ENCODE peak calls at places on chromosomes 4 and X, in five cellular contexts. J is transverse colon, I is NT2/D1, U is tibial artery, X is tibial nerve. Y is an unnamed sample.

GRCh38 chr4:123788577-123788976 is 392.0 kb downstream of the SPRY1 start:
- DNase-seq in J (no peak), I (no peak), U (no peak), X (no peak), Y (no peak)

GRCh38 chr4:25878676-25879075 is 15.9 kb upstream of the SEL1L3 start:
- DNase-seq in J (peak; percentile 26), I (no peak), U (no peak), X (no peak), Y (no peak)

GRCh38 chrX:115649461-115650063 is 88.6 kb downstream of the PLS3 start:
- DNase-seq in J (no peak), I (no peak), U (no peak), X (no peak), Y (no peak)

GRCh38 chrX:19785647-19786046 is 101.8 kb downstream of the SH3KBP1 start:
- DNase-seq in J (no peak), I (no peak), U (no peak), X (no peak), Y (no peak)

GRCh38 chr4:164779811-164780216 is 25.9 kb downstream of the SMIM31 start:
- DNase-seq in J (no peak), I (peak; percentile 35), U (no peak), X (no peak), Y (no peak)

GRCh38 chr4:168837922-168838321 is 172.1 kb downstream of the CBR4 start:
- DNase-seq in J (no peak), I (no peak), U (no peak), X (no peak), Y (no peak)

GRCh38 chr4:86043755-86044592 is 315.9 kb downstream of the MAPK10 start:
- DNase-seq in J (no peak), I (no peak), U (no peak), X (no peak), Y (no peak)

GRCh38 chr4:74262522-74262921 is 45.7 kb upstream of the EPGN start:
- DNase-seq in J (no peak), I (no peak), U (no peak), X (no peak), Y (no peak)

GRCh38 chr4:67714248-67714583 is 13.3 kb upstream of the UBA6 start:
- DNase-seq in J (no peak), I (no peak), U (no peak), X (no peak), Y (no peak)

GRCh38 chr4:118712872-118713271 is 27.7 kb downstream of the METTL14 start:
- DNase-seq in J (no peak), I (no peak), U (no peak), X (no peak), Y (no peak)

GRCh38 chrX:49910344-49910743 is 12.1 kb upstream of the CLCN5 start:
- DNase-seq in J (no peak), I (no peak), U (no peak), X (no peak), Y (no peak)

GRCh38 chr4:113406723-113407016 is 354.9 kb downstream of the CAMK2D start:
- DNase-seq in J (no peak), I (no peak), U (no peak), X (no peak), Y (no peak)

GRCh38 chr4:105807496-105807895 is 87.8 kb upstream of the NPNT start:
- DNase-seq in J (no peak), I (no peak), U (no peak), X (no peak), Y (no peak)

GRCh38 chrX:15815779-15816452 is 25.6 kb downstream of the ZRSR2 start:
- DNase-seq in J (peak; percentile 12), I (no peak), U (no peak), X (no peak), Y (no peak)

GRCh38 chr4:3802571-3803474 is 36.6 kb downstream of the ADRA2C start:
- DNase-seq in J (no peak), I (no peak), U (no peak), X (no peak), Y (no peak)

GRCh38 chrX:98480606-98481005 is 1596.9 kb downstream of the RPA4 start:
- DNase-seq in J (no peak), I (no peak), U (no peak), X (no peak), Y (no peak)

GRCh38 chrX:64850371-64851082 is 125.7 kb downstream of the ZC4H2 start:
- DNase-seq in J (no peak), I (no peak), U (no peak), X (no peak), Y (no peak)

GRCh38 chr4:104044369-104044768 is 324.6 kb upstream of the TACR3 start:
- DNase-seq in J (no peak), I (no peak), U (no peak), X (no peak), Y (no peak)

GRCh38 chr4:26206981-26207380 is 113.8 kb upstream of the RBPJ start:
- DNase-seq in J (no peak), I (no peak), U (no peak), X (no peak), Y (no peak)

GRCh38 chr4:15078682-15079642 is 76.7 kb downstream of the CPEB2 start:
- DNase-seq in J (no peak), I (no peak), U (no peak), X (no peak), Y (no peak)

GRCh38 chr4:72564184-72564583 is 4.8 kb downstream of the ADAMTS3 start:
- DNase-seq in J (no peak), I (no peak), U (no peak), X (no peak), Y (no peak)

GRCh38 chr4:75031746-75032145 is 98.8 kb downstream of the PARM1 start:
- DNase-seq in J (no peak), I (no peak), U (no peak), X (no peak), Y (no peak)

GRCh38 chrX:26747877-26748276 is 531.9 kb downstream of the MAGEB5 start:
- DNase-seq in J (no peak), I (no peak), U (no peak), X (no peak), Y (no peak)

GRCh38 chrX:25019707-25020390 is 4.1 kb upstream of the ARX start:
- DNase-seq in J (no peak), I (no peak), U (no peak), X (no peak), Y (no peak)

GRCh38 chr4:66974665-66975064 is 570.6 kb downstream of the CENPC start:
- DNase-seq in J (no peak), I (no peak), U (no peak), X (no peak), Y (no peak)

GRCh38 chr4:169164669-169165415 is 105.9 kb downstream of the SH3RF1 start:
- DNase-seq in J (no peak), I (no peak), U (no peak), X (no peak), Y (no peak)

GRCh38 chr4:22170353-22170752 is 221.8 kb upstream of the KCNIP4 start:
- DNase-seq in J (no peak), I (no peak), U (no peak), X (no peak), Y (no peak)

GRCh38 chr4:73221734-73222133 is 36.9 kb downstream of the ANKRD17 start:
- DNase-seq in J (no peak), I (no peak), U (no peak), X (no peak), Y (no peak)

GRCh38 chrX:115428011-115428410 is 133.0 kb upstream of the PLS3 start:
- DNase-seq in J (no peak), I (no peak), U (no peak), X (no peak), Y (no peak)

GRCh38 chrX:134711135-134711941 is 53.1 kb upstream of the PLAC1 start:
- DNase-seq in J (no peak), I (no peak), U (no peak), X (no peak), Y (no peak)

GRCh38 chr4:172104534-172104933 is 291.3 kb downstream of the GALNTL6 start:
- DNase-seq in J (no peak), I (no peak), U (no peak), X (no peak), Y (no peak)

GRCh38 chrX:12965390-12965940 is 9.4 kb upstream of the TMSB4X start:
- DNase-seq in J (no peak), I (no peak), U (no peak), X (no peak), Y (no peak)

DNA sequence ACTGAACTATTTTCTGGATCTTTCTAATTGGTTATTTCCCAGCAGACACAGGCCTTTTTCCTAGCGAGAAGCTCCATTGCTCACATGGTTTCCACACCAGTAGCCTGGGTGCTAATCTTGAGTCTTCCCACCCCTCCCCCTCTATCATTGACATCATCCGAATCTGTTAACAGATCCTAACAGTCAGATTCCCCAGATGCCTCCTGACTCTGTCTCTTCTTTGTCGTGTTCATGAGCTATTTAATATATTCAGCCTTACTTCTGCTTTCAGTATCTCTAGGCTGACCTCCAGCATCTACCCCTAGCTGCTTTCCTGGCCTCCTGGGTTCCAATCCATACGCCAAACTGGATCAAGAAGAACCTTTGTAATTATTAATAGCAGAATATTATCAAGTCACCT is 85.0 kb downstream of the CLNK start:
- DNase-seq in J (no peak), I (no peak), U (no peak), X (no peak), Y (no peak)
- H3K36me3 ChIP-seq in J (no peaks in the 10 kb centered on the region), I (no peaks in the 10 kb centered on the region), U (no peaks in the 10 kb centered on the region), X (no peaks in the 10 kb centered on the region), Y (no peaks in the 10 kb centered on the region)

GRCh38 chrX:40077176-40077575 is 20.6 kb downstream of the BCOR start:
- DNase-seq in J (no peak), I (no peak), U (no peak), X (no peak), Y (no peak)
- H3K36me3 ChIP-seq in J (no peaks in the 10 kb centered on the region), I (peaks cover 64% of the 10 kb centered on the region), U (peaks cover 31% of the 10 kb centered on the region), X (peaks cover 39% of the 10 kb centered on the region), Y (peaks cover 12% of the 10 kb centered on the region)

GRCh38 chr4:76125816-76126215 is 22.4 kb downstream of the NUP54 start:
- DNase-seq in J (no peak), I (no peak), U (no peak), X (no peak), Y (no peak)
- H3K36me3 ChIP-seq in J (peaks cover 28% of the 10 kb centered on the region), I (peaks cover 62% of the 10 kb centered on the region), U (peaks cover 67% of the 10 kb centered on the region), X (peaks cover 58% of the 10 kb centered on the region), Y (peaks cover 76% of the 10 kb centered on the region)

GRCh38 chr4:7878323-7878722 is 61.3 kb downstream of the AFAP1 start:
- DNase-seq in J (no peak), I (no peak), U (no peak), X (no peak), Y (no peak)
- H3K36me3 ChIP-seq in J (no peaks in the 10 kb centered on the region), I (no peaks in the 10 kb centered on the region), U (no peaks in the 10 kb centered on the region), X (no peaks in the 10 kb centered on the region), Y (no peaks in the 10 kb centered on the region)

GRCh38 chr4:534576-535151 is 35.7 kb downstream of the PIGG start:
- DNase-seq in J (no peak), I (no peak), U (no peak), X (no peak), Y (no peak)
- H3K36me3 ChIP-seq in J (peaks cover 41% of the 10 kb centered on the region), I (peaks cover 99% of the 10 kb centered on the region), U (peaks cover 96% of the 10 kb centered on the region), X (peaks cover 100% of the 10 kb centered on the region), Y (peaks cover 25% of the 10 kb centered on the region)

Y was measured in RWPE2.